ENCODE peak calls at places on chromosomes 6 and 20, in five cellular contexts. D is H1, V is H9, M is neuronal stem cell, E is trophoblast cell. Y is an unnamed sample.

GRCh38 chr6:56246544-56246940 is 838 bp downstream of the COL21A1 start:
- DNase-seq in D (peak; percentile 49), V (peak; percentile 41), M (no peak), E (no peak), Y (no peak)

GRCh38 chr6:121730616-121731015 is 295.2 kb downstream of the GJA1 start:
- DNase-seq in D (no peak), V (no peak), M (no peak), E (peak; percentile 58), Y (no peak)

GRCh38 chr6:293185-294174 is 1.2 kb downstream of the DUSP22 start:
- DNase-seq in D (peak; percentile 55), V (no peak), M (no peak), E (no peak), Y (peak; percentile 58)

GRCh38 chr20:1491281-1491840 is at the start of gene SIRPB2:
- DNase-seq in D (no peak), V (no peak), M (no peak), E (no peak), Y (no peak)

GRCh38 chr6:31122803-31123706 is 2.8 kb upstream of the CDSN start:
- DNase-seq in D (no peak), V (no peak), M (no peak), E (peak; percentile 63), Y (peak; percentile 92)

GRCh38 chr6:88472731-88473130 is 306.6 kb upstream of the CNR1 start:
- DNase-seq in D (no peak), V (no peak), M (no peak), E (no peak), Y (no peak)

GRCh38 chr20:48725589-48725991 is 102.2 kb downstream of the PREX1 start:
- DNase-seq in D (no peak), V (no peak), M (no peak), E (no peak), Y (peak; percentile 21)

GRCh38 chr6:107712523-107713213 is 111.4 kb downstream of the SCML4 start:
- DNase-seq in D (no peak), V (no peak), M (no peak), E (no peak), Y (peak; percentile 67)

GRCh38 chr6:134041093-134041492 is 11.3 kb downstream of the SLC2A12 start:
- DNase-seq in D (no peak), V (no peak), M (no peak), E (no peak), Y (peak; percentile 61)

GRCh38 chr20:24615353-24615752 is 145.9 kb downstream of the SYNDIG1 start:
- DNase-seq in D (no peak), V (no peak), M (no peak), E (no peak), Y (no peak)

GRCh38 chr6:89412071-89413005 is at the start of gene RRAGD:
- DNase-seq in D (peak; percentile 67), V (peak; percentile 54), M (no peak), E (peak; percentile 15), Y (peak; percentile 46)

GRCh38 chr6:130467146-130467545 is 101.3 kb downstream of the TMEM200A start:
- DNase-seq in D (no peak), V (no peak), M (no peak), E (no peak), Y (no peak)

GRCh38 chr6:39322306-39322850 is at the start of gene KCNK16:
- DNase-seq in D (no peak), V (no peak), M (no peak), E (no peak), Y (no peak)

GRCh38 chr6:130840050-130840449 is 12.8 kb downstream of the SMLR1 start:
- DNase-seq in D (no peak), V (no peak), M (no peak), E (no peak), Y (no peak)

GRCh38 chr20:6705106-6705766 is 62.2 kb upstream of the BMP2 start:
- DNase-seq in D (no peak), V (no peak), M (no peak), E (no peak), Y (peak; percentile 70)

GRCh38 chr20:25040438-25040831 is 17.5 kb downstream of the ACSS1 start:
- DNase-seq in D (no peak), V (no peak), M (no peak), E (no peak), Y (no peak)

GRCh38 chr6:90401933-90402830 is 105.5 kb upstream of the BACH2 start:
- DNase-seq in D (no peak), V (no peak), M (no peak), E (no peak), Y (no peak)

GRCh38 chr6:161374971-161375873 is 101.4 kb upstream of the AGPAT4 start:
- DNase-seq in D (no peak), V (peak; percentile 73), M (no peak), E (no peak), Y (no peak)

GRCh38 chr6:160312900-160313299 is 35.3 kb upstream of the SLC22A3 start:
- DNase-seq in D (no peak), V (no peak), M (no peak), E (no peak), Y (no peak)

GRCh38 chr6:37483917-37484785 is 15.5 kb downstream of the CCDC167 start:
- DNase-seq in D (peak; percentile 93), V (peak; percentile 77), M (peak; percentile 61), E (peak; percentile 18), Y (peak; percentile 41)

GRCh38 chr6:142373268-142374089 is 71.7 kb downstream of the ADGRG6 start:
- DNase-seq in D (no peak), V (no peak), M (no peak), E (no peak), Y (no peak)

GRCh38 chr6:34664270-34664971 is 32.1 kb downstream of the ILRUN start:
- DNase-seq in D (no peak), V (no peak), M (no peak), E (no peak), Y (peak; percentile 72)

GRCh38 chr6:26232950-26233607 is 131.9 kb upstream of the BTN3A2 start:
- DNase-seq in D (no peak), V (peak; percentile 62), M (no peak), E (peak; percentile 54), Y (no peak)

GRCh38 chr6:42279966-42280629 is 62.4 kb upstream of the MRPS10 start:
- DNase-seq in D (no peak), V (no peak), M (no peak), E (no peak), Y (no peak)

DNA sequence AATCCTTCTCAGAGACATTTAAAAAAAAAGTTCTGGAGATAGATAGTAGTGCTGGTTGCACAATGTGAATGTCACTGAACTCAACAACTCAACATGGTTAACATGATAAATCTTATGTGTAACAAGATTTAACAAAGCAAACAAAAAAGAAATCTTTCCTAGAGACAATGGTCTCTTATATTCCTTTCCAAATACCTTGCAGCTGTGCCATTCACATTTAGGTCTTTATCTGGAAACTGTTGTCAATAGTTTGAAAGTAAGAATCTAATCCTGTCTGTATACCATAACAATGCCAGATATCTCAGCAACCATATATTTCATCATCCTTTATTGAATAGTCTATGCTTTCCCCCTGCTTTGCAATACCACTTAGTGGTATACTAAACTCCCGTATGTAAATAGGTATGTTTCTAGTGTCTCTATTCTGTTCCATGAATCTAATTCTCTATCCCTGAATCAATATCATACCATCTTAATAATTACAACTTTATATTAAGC is 2.1 kb downstream of the SERAC1 start:
- DNase-seq in D (no peak), V (no peak), M (no peak), E (no peak), Y (no peak)
- H2BK12ac ChIP-seq in D (no peak overlapping the region), V (no peak overlapping the region), M (no peak overlapping the region), E (no peak overlapping the region), Y (no peak overlapping the region)

DNA sequence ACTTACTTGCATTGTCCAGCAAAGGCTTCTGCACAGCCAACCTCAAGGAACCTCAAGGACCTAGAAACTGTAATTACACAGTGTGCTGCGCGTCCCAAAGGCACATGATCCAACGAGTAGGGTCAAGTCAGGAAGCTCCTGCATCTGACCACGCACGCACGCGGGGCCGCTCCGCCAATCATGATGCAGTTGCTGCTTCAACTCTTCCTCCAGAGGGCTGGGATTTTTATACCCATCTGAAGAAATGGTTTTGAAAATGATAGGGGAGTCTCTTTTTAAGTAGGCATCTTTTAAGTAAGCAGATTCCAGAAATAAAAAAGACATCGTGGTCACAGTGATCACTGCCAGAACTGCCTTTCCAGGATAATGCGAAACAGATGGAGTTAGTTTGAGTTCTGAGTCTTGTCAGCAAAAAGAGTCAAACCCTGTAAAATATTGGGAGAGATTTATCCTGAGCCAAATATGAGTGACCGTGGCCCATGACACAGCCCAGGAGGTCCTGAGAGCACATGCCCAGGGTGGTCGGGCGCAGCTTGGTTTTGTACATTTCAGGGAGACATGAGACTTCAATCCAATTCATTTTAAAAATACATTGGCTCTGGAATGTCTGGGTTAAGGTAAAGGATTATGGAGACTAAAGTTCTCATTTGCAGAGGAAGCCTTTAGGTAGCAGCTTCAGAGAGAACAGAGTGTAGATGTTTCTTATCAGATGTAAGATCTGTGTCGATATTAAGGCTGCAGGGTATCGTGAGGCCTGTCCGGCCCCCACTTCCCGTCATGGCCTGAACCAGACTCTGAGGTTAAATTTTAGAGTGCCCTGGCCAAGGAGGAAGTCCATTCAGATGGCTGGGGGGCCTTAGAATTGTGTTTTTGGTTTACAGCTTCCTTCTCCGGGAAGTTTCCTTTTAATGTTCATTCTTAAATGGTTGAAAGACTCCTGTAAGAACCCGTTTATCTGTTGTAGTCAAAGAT is 34.2 kb downstream of the KIF25 start:
- DNase-seq in D (no peak), V (no peak), M (no peak), E (no peak), Y (no peak)
- H2BK12ac ChIP-seq in D (no peak overlapping the region), V (no peak overlapping the region), M (no peak overlapping the region), E (no peak overlapping the region), Y (peak overlapping the region; percentile 88)

DNA sequence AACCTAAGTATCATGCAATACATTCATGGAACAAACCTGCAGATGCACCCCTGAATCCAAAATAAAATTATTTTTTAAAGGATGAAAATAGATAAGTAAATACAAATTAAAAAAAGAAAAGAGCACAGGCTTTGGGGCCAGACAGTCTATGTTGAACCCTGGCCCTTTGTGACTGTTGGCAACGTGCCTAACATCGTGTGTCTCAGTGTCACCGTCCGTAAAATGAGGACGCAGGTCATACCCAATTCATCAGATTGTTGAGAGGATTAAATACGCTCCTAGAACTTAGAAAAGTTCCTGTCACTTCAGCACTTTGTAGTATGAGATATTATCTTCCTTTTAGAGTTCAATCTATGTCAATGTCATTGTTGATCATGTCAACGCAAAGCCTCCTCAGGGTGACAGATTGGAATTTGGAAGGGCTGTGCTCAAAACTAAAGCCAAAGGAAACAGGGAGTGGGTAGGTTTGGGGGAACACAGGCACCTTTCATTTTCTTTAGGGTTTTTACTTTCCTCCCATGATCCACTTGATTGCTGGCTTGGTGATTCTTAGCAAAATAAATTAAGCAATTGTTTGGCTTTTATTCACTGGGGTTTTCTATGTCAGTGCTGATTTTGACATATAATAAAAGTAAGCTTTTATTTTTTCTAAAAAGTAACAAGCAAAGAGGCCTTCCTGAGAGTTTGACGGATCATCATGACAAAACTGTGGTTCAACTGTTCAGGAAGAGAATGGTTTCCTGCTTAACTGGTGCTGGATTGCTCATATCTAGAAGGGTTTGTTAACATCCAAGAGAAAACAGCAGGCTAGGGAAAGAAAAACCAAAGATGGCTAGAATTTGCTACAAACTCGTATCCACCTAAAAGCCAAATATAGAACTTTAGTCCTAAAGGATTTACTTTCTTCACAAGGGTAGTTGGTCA is 21.5 kb downstream of the SERPINB1 start:
- DNase-seq in D (no peak), V (no peak), M (no peak), E (no peak), Y (no peak)
- H2BK12ac ChIP-seq in D (no peak overlapping the region), V (no peak overlapping the region), M (no peak overlapping the region), E (no peak overlapping the region), Y (no peak overlapping the region)

GRCh38 chr20:47586648-47587306 is 85.1 kb downstream of the NCOA3 start:
- DNase-seq in D (no peak), V (no peak), M (no peak), E (no peak), Y (no peak)

GRCh38 chr20:47583551-47583950 is 81.9 kb downstream of the NCOA3 start:
- DNase-seq in D (no peak), V (no peak), M (no peak), E (no peak), Y (no peak)

GRCh38 chr20:47588158-47588557 is 86.5 kb downstream of the NCOA3 start:
- DNase-seq in D (no peak), V (no peak), M (no peak), E (no peak), Y (no peak)

GRCh38 chr20:47585087-47585747 is 83.5 kb downstream of the NCOA3 start:
- DNase-seq in D (no peak), V (no peak), M (no peak), E (no peak), Y (no peak)
- H2BK12ac ChIP-seq in D (no peak overlapping the region), V (no peak overlapping the region), M (no peak overlapping the region), E (no peak overlapping the region), Y (no peak overlapping the region)

Y was measured in mesenchymal stem cell.